ENCODE peak calls at places on chromosomes 5 and 9, in ten cellular contexts. O is stimulated activated CD8-positive, alpha-beta memory T cell treated with anti-CD3 and anti-CD28 coated beads, Interleukin-15, amount 100 ng/mL, for 4 hours; M is epithelial cell of proximal tubule; K is naive thymus-derived CD8-positive, alpha-beta T cell; Y is epithelial cell of esophagus; I is nucleus accumbens; F is hepatic stellate cell; N is T-helper 22 cell; W is HTR-8/SVneo; J is iPS DF 6.9. E is an unnamed sample.

GRCh38 chr5:88677943-88678779 is 204.8 kb downstream of the MEF2C start:
- DNase-seq in O (no peak), M (no peak), K (no peak), Y (no peak), I (peak; percentile 64), F (no peak), N (no peak), W (no peak), J (no peak), E (no peak)

GRCh38 chr9:31030741-31031202 is 1353.7 kb upstream of the ACO1 start:
- DNase-seq in O (no peak), M (no peak), K (no peak), Y (peak; percentile 52), I (no peak), F (no peak), N (no peak), W (peak; percentile 0), J (peak; percentile 27), E (no peak)

GRCh38 chr9:87137718-87138117 is 190.4 kb upstream of the GAS1 start:
- DNase-seq in O (no peak), M (no peak), K (no peak), Y (no peak), I (no peak), F (no peak), N (no peak), W (no peak), J (no peak), E (no peak)

GRCh38 chr5:93342563-93343061 is 238.4 kb downstream of the NR2F1-AS1 start:
- DNase-seq in O (no peak), M (peak; percentile 29), K (no peak), Y (no peak), I (no peak), F (no peak), N (no peak), W (no peak), J (no peak), E (no peak)

GRCh38 chr9:9846538-9846937 is 766.3 kb downstream of the PTPRD start:
- DNase-seq in O (no peak), M (no peak), K (no peak), Y (no peak), I (no peak), F (no peak), N (no peak), W (no peak), J (no peak), E (no peak)

GRCh38 chr5:109410389-109411174 is 808 bp upstream of the PJA2 start:
- DNase-seq in O (peak; percentile 10), M (no peak), K (peak; percentile 34), Y (peak; percentile 62), I (peak; percentile 70), F (peak; percentile 32), N (peak; percentile 12), W (peak; percentile 57), J (peak; percentile 20), E (peak; percentile 87)

GRCh38 chr9:70563437-70564204 is 149.2 kb upstream of the KLF9 start:
- DNase-seq in O (no peak), M (peak; percentile 27), K (peak; percentile 16), Y (peak; percentile 35), I (no peak), F (peak; percentile 32), N (peak; percentile 3), W (no peak), J (no peak), E (peak; percentile 15)

GRCh38 chr5:27241564-27242257 is 203.3 kb upstream of the CDH9 start:
- DNase-seq in O (no peak), M (peak; percentile 96), K (no peak), Y (peak; percentile 93), I (no peak), F (no peak), N (no peak), W (peak; percentile 29), J (no peak), E (no peak)

GRCh38 chr5:128480158-128480557 is 57.9 kb downstream of the FBN2 start:
- DNase-seq in O (no peak), M (no peak), K (no peak), Y (no peak), I (no peak), F (no peak), N (no peak), W (no peak), J (no peak), E (no peak)

GRCh38 chr9:28050046-28050445 is 476.8 kb upstream of the C9orf72 start:
- DNase-seq in O (no peak), M (no peak), K (no peak), Y (no peak), I (no peak), F (no peak), N (no peak), W (no peak), J (no peak), E (no peak)

GRCh38 chr5:119275146-119275872 is 80.5 kb upstream of the TNFAIP8 start:
- DNase-seq in O (no peak), M (no peak), K (no peak), Y (peak; percentile 95), I (no peak), F (no peak), N (no peak), W (no peak), J (no peak), E (no peak)

GRCh38 chr9:112434487-112434886 is 52.1 kb upstream of the KIAA1958 start:
- DNase-seq in O (no peak), M (no peak), K (no peak), Y (no peak), I (no peak), F (no peak), N (no peak), W (no peak), J (no peak), E (no peak)

GRCh38 chr5:2163940-2164490 is 281.3 kb upstream of the IRX4 start:
- DNase-seq in O (no peak), M (no peak), K (no peak), Y (no peak), I (no peak), F (no peak), N (no peak), W (no peak), J (no peak), E (no peak)

GRCh38 chr5:142356318-142356715 is 31.5 kb upstream of the SPRY4 start:
- DNase-seq in O (no peak), M (no peak), K (no peak), Y (no peak), I (no peak), F (peak; percentile 55), N (no peak), W (no peak), J (no peak), E (no peak)

GRCh38 chr9:35906923-35907699 is 1.1 kb downstream of the HRCT1 start:
- DNase-seq in O (no peak), M (no peak), K (no peak), Y (peak; percentile 46), I (no peak), F (peak; percentile 70), N (no peak), W (no peak), J (no peak), E (peak; percentile 65)

GRCh38 chr9:134205636-134206316 is 41.4 kb upstream of the RNU6ATAC start:
- DNase-seq in O (no peak), M (no peak), K (no peak), Y (no peak), I (peak; percentile 79), F (no peak), N (no peak), W (no peak), J (no peak), E (peak; percentile 55)

GRCh38 chr9:97518909-97519307 is 17.4 kb downstream of the TMOD1 start:
- DNase-seq in O (no peak), M (no peak), K (no peak), Y (peak; percentile 10), I (no peak), F (peak; percentile 78), N (no peak), W (peak; percentile 81), J (no peak), E (peak; percentile 63)

GRCh38 chr5:33363537-33363936 is 77.2 kb upstream of the TARS1 start:
- DNase-seq in O (no peak), M (no peak), K (no peak), Y (no peak), I (no peak), F (no peak), N (no peak), W (no peak), J (no peak), E (no peak)

GRCh38 chr5:137101544-137101943 is 397.6 kb downstream of the SPOCK1 start:
- DNase-seq in O (no peak), M (no peak), K (no peak), Y (no peak), I (no peak), F (no peak), N (no peak), W (no peak), J (no peak), E (no peak)

GRCh38 chr5:126920291-126920690 is 110.1 kb downstream of the MARCHF3 start:
- DNase-seq in O (no peak), M (no peak), K (no peak), Y (no peak), I (peak; percentile 10), F (no peak), N (no peak), W (no peak), J (no peak), E (no peak)

GRCh38 chr9:121862371-121862970 is 211.0 kb downstream of the DAB2IP start:
- DNase-seq in O (no peak), M (no peak), K (no peak), Y (no peak), I (no peak), F (no peak), N (no peak), W (no peak), J (no peak), E (no peak)

GRCh38 chr9:84773023-84773422 is 103.5 kb downstream of the NTRK2 start:
- DNase-seq in O (no peak), M (no peak), K (no peak), Y (peak; percentile 81), I (no peak), F (peak; percentile 23), N (no peak), W (no peak), J (no peak), E (no peak)

GRCh38 chr5:171405615-171406014 is 13.8 kb upstream of the FGF18 start:
- DNase-seq in O (no peak), M (no peak), K (no peak), Y (peak; percentile 25), I (no peak), F (no peak), N (no peak), W (no peak), J (no peak), E (no peak)

GRCh38 chr5:93192107-93192506 is 388.9 kb downstream of the NR2F1-AS1 start:
- DNase-seq in O (no peak), M (peak; percentile 96), K (no peak), Y (peak; percentile 78), I (no peak), F (peak; percentile 39), N (no peak), W (peak; percentile 43), J (no peak), E (no peak)

GRCh38 chr5:113205323-113205722 is 228.7 kb downstream of the DCP2 start:
- DNase-seq in O (no peak), M (no peak), K (no peak), Y (peak; percentile 39), I (no peak), F (no peak), N (no peak), W (no peak), J (no peak), E (no peak)

GRCh38 chr9:78118742-78119473 is 87.3 kb upstream of the GNAQ start:
- DNase-seq in O (no peak), M (no peak), K (no peak), Y (peak; percentile 98), I (no peak), F (no peak), N (no peak), W (no peak), J (no peak), E (no peak)